ENCODE peak calls at places on chromosomes 6 and 20, in six cellular contexts. D, G, J, W, S and K are unnamed samples.

GRCh38 chr6:36222924-36223323 is 26.4 kb downstream of the BRPF3 start:
- DNase-seq in W (no peak), J (no peak), D (no peak), G (no peak), S (no peak), K (no peak)

GRCh38 chr6:73395875-73396274 is 1.2 kb downstream of the DDX43 start:
- DNase-seq in W (no peak), G (no peak), D (no peak), J (no peak), S (no peak), K (no peak)

GRCh38 chr20:46027245-46027853 is 1.7 kb upstream of the SLC12A5 start:
- DNase-seq in D (no peak), G (peak), J (no peak), S (peak), W (no peak), K (peak)

GRCh38 chr6:29561618-29562181 is 2.2 kb upstream of the UBD start:
- DNase-seq in W (no peak), S (no peak), G (no peak), D (no peak), J (no peak), K (no peak)

GRCh38 chr6:161434921-161435411 is 161.1 kb upstream of the AGPAT4 start:
- DNase-seq in W (no peak), S (no peak), J (no peak), G (peak), D (no peak), K (no peak)

GRCh38 chr6:168456907-168457771 is 16.2 kb downstream of the SMOC2 start:
- DNase-seq in G (no peak), D (no peak), J (no peak), W (no peak), S (no peak), K (no peak)

GRCh38 chr20:36435799-36436541 is 105.3 kb upstream of the MYL9 start:
- DNase-seq in G (peak), S (peak), W (peak), J (peak), D (peak), K (peak)

GRCh38 chr6:12592634-12593033 is 123.9 kb upstream of the PHACTR1 start:
- DNase-seq in G (no peak), W (no peak), J (no peak), D (no peak), S (no peak), K (no peak)

GRCh38 chr6:1251198-1252155 is 60.4 kb upstream of the FOXQ1 start:
- DNase-seq in G (no peak), J (no peak), W (no peak), S (no peak), D (no peak), K (no peak)

GRCh38 chr6:133815313-133815712 is 73.6 kb upstream of the TCF21 start:
- DNase-seq in S (no peak), W (no peak), J (no peak), D (no peak), G (no peak), K (no peak)

GRCh38 chr6:44237813-44238433 is 9.0 kb upstream of the HSP90AB1 start:
- DNase-seq in J (no peak), W (peak), D (peak), S (peak), G (peak), K (peak)

GRCh38 chr6:137870744-137871247 is 3.7 kb downstream of the TNFAIP3 start:
- DNase-seq in S (peak), J (no peak), D (no peak), W (no peak), G (no peak), K (no peak)

GRCh38 chr20:38941726-38942389 is 15.6 kb downstream of the FAM83D start:
- DNase-seq in W (no peak), S (no peak), D (no peak), G (no peak), J (no peak), K (no peak)

GRCh38 chr6:144612811-144613210 is 327.7 kb downstream of the UTRN start:
- DNase-seq in S (no peak), W (no peak), J (no peak), G (no peak), D (no peak), K (no peak)

GRCh38 chr6:143205983-143206382 is 145.3 kb downstream of the AIG1 start:
- DNase-seq in G (no peak), S (no peak), J (no peak), W (no peak), D (no peak), K (no peak)

DNA sequence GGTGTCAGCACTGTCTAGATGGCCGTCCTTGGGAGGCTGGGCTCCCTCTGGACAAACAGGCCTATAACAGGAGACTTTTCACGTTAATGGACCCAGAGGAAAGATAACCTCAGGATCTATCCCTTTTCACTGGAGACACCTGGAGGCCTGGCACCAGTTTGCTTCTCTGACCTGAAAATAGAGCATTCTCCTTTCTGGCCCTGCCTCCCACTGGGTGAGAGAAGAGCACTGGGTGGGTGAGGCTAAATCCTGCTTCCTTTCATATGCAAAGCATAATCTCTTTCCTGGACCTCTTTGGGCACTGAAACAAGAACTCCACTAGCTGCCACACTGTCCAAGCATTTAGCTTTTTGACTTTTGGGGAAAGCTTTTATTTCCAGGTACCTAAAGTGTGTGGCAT is 78.3 kb downstream of the FOXO3 start:
- DNase-seq in S (no peak), G (no peak), J (no peak), D (no peak), W (no peak), K (no peak)
- H3K4me3 ChIP-seq in S (no peak), G (no peak), J (no peak), D (no peak), W (no peak), K (no peak)

GRCh38 chr20:32534661-32535240 is 50.4 kb downstream of the NOL4L start:
- DNase-seq in G (no peak), J (no peak), S (peak), W (no peak), D (no peak), K (no peak)
- H3K4me3 ChIP-seq in G (no peak), J (no peak), S (no peak), W (no peak), D (no peak), K (no peak)

GRCh38 chr6:149855741-149856140 is 8.4 kb downstream of the LRP11 start:
- DNase-seq in S (no peak), D (no peak), J (no peak), G (no peak), W (no peak), K (no peak)

GRCh38 chr6:149856256-149856994 is 7.7 kb downstream of the LRP11 start:
- DNase-seq in D (no peak), S (no peak), J (no peak), W (no peak), G (no peak), K (no peak)

GRCh38 chr6:149854532-149854931 is 9.6 kb downstream of the LRP11 start:
- DNase-seq in J (no peak), S (no peak), G (no peak), W (peak), D (no peak), K (no peak)

GRCh38 chr6:149852881-149853280 is 11.3 kb downstream of the LRP11 start:
- DNase-seq in S (no peak), J (no peak), D (no peak), G (no peak), W (no peak), K (no peak)

DNA sequence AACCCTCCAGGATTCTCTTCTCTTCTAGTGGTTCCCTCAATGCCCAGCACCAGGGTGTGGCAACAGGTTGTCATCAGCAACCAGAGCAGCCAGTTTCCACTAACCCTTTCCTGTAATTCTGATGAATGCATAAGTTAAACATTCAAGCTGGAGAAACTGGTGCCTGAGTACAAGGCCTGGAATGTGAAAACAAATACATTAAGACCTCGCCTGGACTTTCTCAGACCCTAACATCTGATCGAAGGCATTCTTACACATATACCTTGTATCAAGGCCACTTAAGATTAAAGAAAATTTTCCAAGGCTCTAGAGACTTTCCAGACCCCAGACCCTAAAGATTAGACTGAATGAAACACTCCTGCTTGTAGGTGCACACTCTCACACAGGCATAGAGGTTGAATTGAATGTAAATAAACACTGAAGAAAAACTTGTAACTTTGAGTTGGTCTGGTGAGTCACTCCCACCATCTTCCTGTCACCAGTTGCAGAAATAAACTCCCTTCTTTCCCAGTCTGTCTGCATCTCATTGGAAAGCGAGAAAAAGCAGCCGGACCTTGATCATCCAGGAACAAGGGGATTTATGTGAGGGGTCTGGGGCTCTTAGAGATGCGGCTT is 9.0 kb downstream of the LRP11 start:
- DNase-seq in G (peak), S (no peak), D (no peak), W (no peak), J (no peak), K (no peak)
- H3K4me3 ChIP-seq in G (peak), S (no peak), D (no peak), W (no peak), J (no peak), K (no peak)

DNA sequence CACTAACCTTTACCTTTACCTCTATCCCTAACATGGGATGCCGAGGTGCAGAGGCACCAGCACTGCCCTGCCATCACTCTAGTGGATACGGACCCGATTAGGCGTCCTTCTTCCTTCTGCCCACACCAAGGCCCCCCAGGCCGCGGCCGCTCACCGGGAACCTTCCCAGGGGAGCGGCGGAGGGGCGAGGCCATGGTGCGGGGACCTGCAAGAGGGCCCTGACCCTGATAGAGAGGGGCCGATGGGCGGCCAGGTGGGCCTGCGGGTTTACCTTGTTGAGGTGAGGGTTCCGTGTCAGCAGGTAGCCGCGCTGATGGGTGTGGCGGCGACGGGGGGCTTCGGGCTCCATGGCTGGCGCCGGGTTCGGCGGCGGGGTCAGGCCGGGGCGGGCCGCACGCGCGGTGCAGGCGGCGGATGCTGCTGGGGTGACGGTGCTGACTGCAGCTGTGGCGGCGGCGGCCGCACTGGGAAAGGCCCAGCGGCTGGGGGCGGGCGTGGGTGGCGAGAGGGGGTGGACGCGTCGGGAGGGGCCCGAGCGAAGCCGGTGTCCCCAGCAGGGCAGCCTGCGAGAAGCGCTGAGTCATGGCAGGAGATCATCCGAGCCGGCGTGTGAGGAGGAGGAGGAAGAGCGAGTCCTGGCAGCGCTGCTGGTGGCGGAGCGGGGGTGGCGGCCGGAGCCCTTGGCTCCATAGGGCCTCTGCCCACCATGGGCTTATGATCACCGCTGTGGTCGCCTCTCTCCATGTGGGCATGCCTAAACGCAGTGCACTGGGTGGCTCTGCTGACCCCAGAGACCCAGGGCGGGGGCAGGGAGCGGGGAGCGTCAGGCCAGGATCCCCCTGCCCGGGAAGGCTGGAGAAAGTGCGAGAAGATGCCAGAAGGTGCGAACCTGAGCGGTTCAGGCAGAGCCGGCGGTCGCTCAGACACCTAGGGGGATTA is at the start of gene ME1:
- DNase-seq in D (peak), J (peak), G (peak), W (peak), S (peak), K (peak)
- H3K4me3 ChIP-seq in D (peak), J (peak), G (peak), W (peak), S (peak), K (peak)

GRCh38 chr6:139262519-139263300 is 29.1 kb downstream of the TXLNB start:
- DNase-seq in J (no peak), G (no peak), S (peak), D (no peak), W (no peak), K (no peak)
- H3K4me3 ChIP-seq in J (no peak), G (no peak), S (no peak), D (no peak), W (no peak), K (no peak)

GRCh38 chr6:115783402-115784061 is 277.2 kb downstream of the FRK start:
- DNase-seq in D (no peak), J (no peak), G (no peak), S (no peak), W (no peak), K (no peak)

GRCh38 chr6:115782612-115783011 is 278.1 kb downstream of the FRK start:
- DNase-seq in J (no peak), W (no peak), G (no peak), D (no peak), S (no peak), K (no peak)
- H3K4me3 ChIP-seq in J (no peak), W (no peak), G (no peak), D (no peak), S (no peak), K (no peak)

GRCh38 chr6:110731196-110731595 is 84.1 kb downstream of the CDK19 start:
- DNase-seq in W (no peak), J (no peak), G (no peak), S (no peak), D (no peak), K (no peak)

GRCh38 chr6:110723017-110723416 is 92.3 kb downstream of the CDK19 start:
- DNase-seq in J (no peak), G (no peak), D (no peak), W (no peak), S (no peak), K (no peak)

GRCh38 chr6:110731898-110732297 is 83.4 kb downstream of the CDK19 start:
- DNase-seq in S (no peak), W (no peak), D (no peak), G (no peak), J (no peak), K (no peak)

DNA sequence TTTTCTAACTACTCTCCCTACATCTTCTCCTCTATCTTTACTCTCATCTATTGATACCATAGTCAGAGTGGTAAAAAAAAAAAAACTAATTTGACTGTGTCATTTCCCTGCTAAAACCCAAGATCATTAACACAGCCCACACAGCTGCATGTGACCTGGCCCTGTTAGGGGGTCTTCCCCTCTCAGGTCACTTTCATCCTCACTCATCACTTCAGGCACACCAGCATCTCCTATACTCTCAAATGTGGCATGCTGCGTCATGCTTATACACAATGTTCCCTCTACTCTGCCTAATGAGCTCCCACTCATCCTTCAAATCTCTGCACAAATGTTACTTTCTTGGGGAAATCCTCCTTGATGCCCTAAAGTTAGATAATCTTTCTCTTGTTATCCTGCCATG is 86.8 kb downstream of the CDK19 start:
- DNase-seq in D (no peak), J (no peak), W (no peak), S (peak), G (no peak), K (no peak)
- H3K4me3 ChIP-seq in D (no peak), J (no peak), W (no peak), S (no peak), G (no peak), K (no peak)

DNA sequence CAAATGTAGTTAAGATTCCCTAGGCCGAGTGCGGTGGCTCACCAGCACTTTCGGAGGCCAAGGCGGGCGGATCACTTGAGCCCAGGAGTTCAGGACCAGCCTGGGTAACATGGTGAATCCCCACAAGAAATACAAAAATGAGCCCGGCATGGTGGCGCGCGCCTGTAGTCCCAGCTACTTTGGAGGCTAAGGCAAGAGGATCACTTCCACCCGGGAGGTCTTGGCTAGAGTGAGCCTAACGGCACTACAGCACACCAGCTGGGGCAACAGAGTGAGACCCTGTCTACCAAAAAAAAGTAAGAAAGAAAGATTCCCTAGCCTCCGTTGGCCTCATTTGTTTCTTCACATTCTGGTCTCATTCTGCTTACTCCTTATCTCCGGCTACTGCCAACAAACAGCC is 1.2 kb downstream of the ESF1 start:
- DNase-seq in D (no peak), S (no peak), J (no peak), G (no peak), W (no peak), K (no peak)
- H3K4me3 ChIP-seq in D (no peak), S (peak), J (peak), G (peak), W (peak), K (no peak)